ENCODE peak calls at places on chromosomes 7 and 10, in four cellular contexts. One of them, this sample, is unnamed.
A peak's percentile ranks its signal among the peaks of the same experiment; 100 is the strongest.

GRCh38 chr7:124784879-124785818 is 19.6 kb upstream of the GPR37 start:
- DNase-seq in spleen: no peak
- DNase-seq in NCI-H774: peak; percentile 30
- DNase-seq in heart right ventricle: no peak
- DNase-seq in this sample: peak; percentile 61

GRCh38 chr10:125200396-125200795 is 40.0 kb upstream of the CTBP2 start:
- DNase-seq in spleen: peak; percentile 22
- DNase-seq in NCI-H774: no peak
- DNase-seq in heart right ventricle: no peak
- DNase-seq in this sample: no peak

GRCh38 chr7:132557489-132558044 is 18.7 kb downstream of the PLXNA4 start:
- DNase-seq in spleen: no peak
- DNase-seq in NCI-H774: no peak
- DNase-seq in heart right ventricle: no peak
- DNase-seq in this sample: no peak

GRCh38 chr10:43037942-43038782 is 38.7 kb upstream of the RET start:
- DNase-seq in spleen: no peak
- DNase-seq in NCI-H774: no peak
- DNase-seq in heart right ventricle: no peak
- DNase-seq in this sample: no peak

GRCh38 chr7:151469281-151469680 is 29.3 kb upstream of the CRYGN start:
- DNase-seq in spleen: no peak
- DNase-seq in NCI-H774: no peak
- DNase-seq in heart right ventricle: no peak
- DNase-seq in this sample: no peak

GRCh38 chr10:84613336-84614021 is 285.1 kb downstream of the CCSER2 start:
- DNase-seq in spleen: no peak
- DNase-seq in NCI-H774: peak; percentile 67
- DNase-seq in heart right ventricle: peak; percentile 9
- DNase-seq in this sample: no peak

GRCh38 chr7:126605056-126605455 is 647.7 kb downstream of the GRM8 start:
- DNase-seq in spleen: no peak
- DNase-seq in NCI-H774: peak; percentile 80
- DNase-seq in heart right ventricle: no peak
- DNase-seq in this sample: no peak

GRCh38 chr10:84783386-84783785 is 455.0 kb downstream of the CCSER2 start:
- DNase-seq in spleen: no peak
- DNase-seq in NCI-H774: peak; percentile 15
- DNase-seq in heart right ventricle: peak; percentile 15
- DNase-seq in this sample: no peak